ENCODE peak calls at places on chromosomes 4 and X, in five cellular contexts. N is T-helper 17 cell; B is activated naive CD4-positive, alpha-beta T cell treated with anti-CD3 and anti-CD28 coated beads, Interleukin-2, amount 50 U/mL, for 72 hours; K is mesenteric fat pad; J is Calu3. F is an unnamed sample.

GRCh38 chrX:49271341-49271740 is 1.7 kb downstream of the PPP1R3F start:
- DNase-seq in N (no peak), K (no peak), B (no peak), J (no peak), F (no peak)

GRCh38 chr4:86557526-86557925 is 36.6 kb upstream of the PTPN13 start:
- DNase-seq in N (no peak), J (no peak), K (no peak), B (no peak), F (no peak)

GRCh38 chr4:113290666-113291065 is 241.2 kb downstream of the ANK2 start:
- DNase-seq in J (no peak), K (no peak), B (no peak), N (no peak), F (no peak)

GRCh38 chr4:23934915-23935314 is 45.1 kb upstream of the PPARGC1A start:
- DNase-seq in N (no peak), J (peak; percentile 50), K (no peak), B (no peak), F (no peak)

GRCh38 chr4:38266616-38267015 is 306.4 kb downstream of the PTTG2 start:
- DNase-seq in J (no peak), B (no peak), N (no peak), K (no peak), F (no peak)

GRCh38 chr4:93659629-93660028 is 168.9 kb upstream of the ATOH1 start:
- DNase-seq in B (no peak), N (no peak), K (no peak), J (no peak), F (no peak)

GRCh38 chr4:123580981-123581664 is 184.5 kb downstream of the SPRY1 start:
- DNase-seq in N (no peak), B (no peak), J (peak; percentile 12), K (no peak), F (no peak)

GRCh38 chr4:53196195-53196641 is 169.6 kb downstream of the SCFD2 start:
- DNase-seq in N (no peak), K (no peak), J (no peak), B (no peak), F (no peak)

GRCh38 chr4:52102587-52102986 is 51.5 kb downstream of the SPATA18 start:
- DNase-seq in J (no peak), N (no peak), B (no peak), K (no peak), F (no peak)

GRCh38 chr4:8911311-8912088 is 39.9 kb upstream of the HMX1 start:
- DNase-seq in K (peak; percentile 88), B (peak; percentile 0), J (no peak), N (no peak), F (no peak)

GRCh38 chr4:173448103-173448502 is 49.2 kb upstream of the SCRG1 start:
- DNase-seq in J (no peak), B (no peak), N (no peak), K (no peak), F (no peak)

GRCh38 chrX:38066934-38067333 is 60.6 kb downstream of the SYTL5 start:
- DNase-seq in J (no peak), B (no peak), N (no peak), K (no peak), F (no peak)

GRCh38 chr4:13541720-13542576 is 2.4 kb downstream of the NKX3-2 start:
- DNase-seq in B (peak; percentile 53), J (no peak), K (peak; percentile 89), N (no peak), F (no peak)

GRCh38 chr4:95761441-95761840 is 78.5 kb upstream of the PDHA2 start:
- DNase-seq in J (no peak), B (no peak), K (no peak), N (no peak), F (no peak)

GRCh38 chr4:140343303-140343702 is 30.1 kb upstream of the SCOC start:
- DNase-seq in K (no peak), N (no peak), J (peak; percentile 86), B (no peak), F (no peak)

GRCh38 chr4:165016971-165017370 is 14.8 kb upstream of the TRIM60 start:
- DNase-seq in K (no peak), N (no peak), J (no peak), B (no peak), F (no peak)

GRCh38 chr4:145735330-145735638 is 55.3 kb downstream of the C4orf51 start:
- DNase-seq in K (no peak), J (peak; percentile 54), N (no peak), B (no peak), F (no peak)

GRCh38 chr4:147513051-147513450 is 32.2 kb downstream of the EDNRA start:
- DNase-seq in N (no peak), B (no peak), K (no peak), J (no peak), F (no peak)

GRCh38 chr4:1614049-1614448 is 70.1 kb downstream of the FAM53A start:
- DNase-seq in B (no peak), N (no peak), K (no peak), J (no peak), F (no peak)

GRCh38 chr4:48985976-48986653 is at the start of gene CWH43:
- DNase-seq in K (no peak), J (no peak), N (no peak), B (no peak), F (no peak)

GRCh38 chr4:3828546-3828945 is 62.4 kb downstream of the ADRA2C start:
- DNase-seq in B (no peak), K (no peak), J (no peak), N (no peak), F (no peak)

GRCh38 chrX:128460835-128461234 is 408.6 kb upstream of the ACTRT1 start:
- DNase-seq in B (no peak), N (no peak), J (no peak), K (no peak), F (no peak)

GRCh38 chr4:95107635-95108034 is 349.9 kb downstream of the BMPR1B start:
- DNase-seq in B (no peak), K (no peak), J (peak; percentile 36), N (no peak), F (no peak)

GRCh38 chr4:189185810-189186432 is 754.8 kb upstream of the FRG1 start:
- DNase-seq in J (no peak), N (no peak), B (no peak), K (no peak), F (no peak)

GRCh38 chrX:129540068-129540653 is at the start of gene OCRL:
- DNase-seq in N (peak; percentile 14), B (peak; percentile 53), K (peak; percentile 91), J (peak; percentile 79), F (no peak)

GRCh38 chr4:31370866-31371465 is 650.8 kb downstream of the PCDH7 start:
- DNase-seq in B (no peak), J (no peak), N (no peak), K (no peak), F (no peak)

GRCh38 chrX:68894513-68895338 is 65.9 kb downstream of the EFNB1 start:
- DNase-seq in J (peak; percentile 21), K (no peak), B (no peak), N (no peak), F (no peak)

F was measured in vagina.